ENCODE peak calls at places on chromosomes 1 and 21, in nine cellular contexts. J is endodermal cell, K is WTC11, Z is breast epithelium, N is colonic mucosa, B is kidney epithelial cell, R is OCI-LY7, L is endothelial cell, O is AG04449. Q is an unnamed sample.

GRCh38 chr1:4028139-4028501 is 128.0 kb upstream of the C1orf174 start:
- DNase-seq in J (no peak), K (no peak), Z (no peak), N (no peak), B (no peak), R (peak), L (no peak), O (no peak), Q (no peak)

GRCh38 chr1:9881838-9882249 is 28.2 kb downstream of the CTNNBIP1 start:
- DNase-seq in J (no peak), K (no peak), Z (no peak), N (no peak), B (no peak), R (no peak), L (no peak), O (no peak), Q (no peak)

GRCh38 chr1:108913105-108913948 is 36.5 kb downstream of the GPSM2 start:
- DNase-seq in J (no peak), K (no peak), Z (no peak), N (no peak), B (no peak), R (no peak), L (no peak), O (no peak), Q (no peak)

GRCh38 chr1:88763649-88764406 is 79.8 kb downstream of the PKN2 start:
- DNase-seq in J (no peak), K (no peak), Z (no peak), N (no peak), B (no peak), R (no peak), L (no peak), O (peak), Q (no peak)

GRCh38 chr1:245317253-245317652 is 162.5 kb downstream of the KIF26B start:
- DNase-seq in J (no peak), K (no peak), Z (no peak), N (no peak), B (no peak), R (no peak), L (no peak), O (no peak), Q (peak)

GRCh38 chr1:24351918-24352637 is 32.9 kb downstream of the GRHL3 start:
- DNase-seq in J (no peak), K (no peak), Z (no peak), N (no peak), B (no peak), R (no peak), L (no peak), O (no peak), Q (no peak)

GRCh38 chr1:205186191-205186590 is 25.3 kb downstream of the DSTYK start:
- DNase-seq in J (no peak), K (no peak), Z (no peak), N (no peak), B (no peak), R (no peak), L (no peak), O (no peak), Q (no peak)

GRCh38 chr1:224543453-224543852 is 72.7 kb upstream of the CNIH3 start:
- DNase-seq in J (no peak), K (no peak), Z (no peak), N (no peak), B (no peak), R (no peak), L (no peak), O (no peak), Q (no peak)

GRCh38 chr1:11600901-11601300 is 53.3 kb downstream of the FBXO2 start:
- DNase-seq in J (no peak), K (no peak), Z (no peak), N (no peak), B (no peak), R (no peak), L (no peak), O (no peak), Q (no peak)

GRCh38 chr1:53625049-53625448 is 113.9 kb downstream of the GLIS1 start:
- DNase-seq in J (no peak), K (no peak), Z (no peak), N (no peak), B (no peak), R (no peak), L (no peak), O (no peak), Q (no peak)

GRCh38 chr1:108082741-108083562 is 117.2 kb downstream of the SLC25A24 start:
- DNase-seq in J (peak), K (no peak), Z (no peak), N (no peak), B (no peak), R (no peak), L (no peak), O (no peak), Q (no peak)

GRCh38 chr1:207346562-207346912 is 25.1 kb downstream of the CD55 start:
- DNase-seq in J (no peak), K (no peak), Z (no peak), N (no peak), B (no peak), R (no peak), L (no peak), O (no peak), Q (no peak)

GRCh38 chr1:94326329-94326728 is 88.9 kb upstream of the ARHGAP29 start:
- DNase-seq in J (peak), K (no peak), Z (no peak), N (no peak), B (no peak), R (no peak), L (peak), O (no peak), Q (no peak)

GRCh38 chr1:92317836-92318493 is 19.1 kb downstream of the RPAP2 start:
- DNase-seq in J (no peak), K (no peak), Z (no peak), N (no peak), B (no peak), R (no peak), L (no peak), O (no peak), Q (no peak)

GRCh38 chr1:35851175-35851869 is 31.7 kb upstream of the AGO1 start:
- DNase-seq in J (no peak), K (no peak), Z (no peak), N (no peak), B (no peak), R (no peak), L (no peak), O (peak), Q (no peak)

GRCh38 chr1:34360574-34360973 is 183.9 kb downstream of the C1orf94 start:
- DNase-seq in J (no peak), K (no peak), Z (no peak), N (no peak), B (no peak), R (no peak), L (no peak), O (no peak), Q (no peak)

GRCh38 chr21:44710756-44711326 is 531 bp downstream of the TSPEAR start:
- DNase-seq in J (peak), K (peak), Z (no peak), N (no peak), B (no peak), R (no peak), L (no peak), O (no peak), Q (no peak)

GRCh38 chr1:101291562-101292035 is 54.8 kb downstream of the S1PR1 start:
- DNase-seq in J (peak), K (no peak), Z (peak), N (no peak), B (no peak), R (no peak), L (no peak), O (no peak), Q (no peak)

GRCh38 chr21:15227919-15228318 is 163.1 kb upstream of the NRIP1 start:
- DNase-seq in J (no peak), K (no peak), Z (no peak), N (no peak), B (no peak), R (no peak), L (no peak), O (no peak), Q (no peak)

GRCh38 chr1:93617670-93618488 is 63.8 kb downstream of the BCAR3 start:
- DNase-seq in J (peak), K (no peak), Z (no peak), N (peak), B (peak), R (no peak), L (no peak), O (no peak), Q (peak)

GRCh38 chr1:163163861-163164582 is 38.7 kb downstream of the RGS5 start:
- DNase-seq in J (no peak), K (no peak), Z (no peak), N (no peak), B (peak), R (no peak), L (no peak), O (peak), Q (no peak)

GRCh38 chr21:42595281-42596187 is 57.9 kb upstream of the PDE9A start:
- DNase-seq in J (no peak), K (no peak), Z (no peak), N (no peak), B (no peak), R (no peak), L (no peak), O (no peak), Q (no peak)

GRCh38 chr1:235953801-235954200 is 87.1 kb upstream of the LYST start:
- DNase-seq in J (no peak), K (no peak), Z (no peak), N (no peak), B (peak), R (no peak), L (no peak), O (peak), Q (no peak)

GRCh38 chr1:207873055-207873890 is 37.7 kb downstream of the CD34 start:
- DNase-seq in J (peak), K (no peak), Z (no peak), N (no peak), B (no peak), R (no peak), L (no peak), O (no peak), Q (no peak)

GRCh38 chr1:230067871-230068814 is 1.1 kb downstream of the GALNT2 start:
- DNase-seq in J (peak), K (peak), Z (peak), N (peak), B (no peak), R (peak), L (peak), O (no peak), Q (peak)

GRCh38 chr1:87436534-87436933 is 107.9 kb downstream of the LMO4 start:
- DNase-seq in J (no peak), K (no peak), Z (no peak), N (no peak), B (no peak), R (no peak), L (no peak), O (no peak), Q (no peak)

GRCh38 chr1:26277261-26277661 is 2.6 kb upstream of the SH3BGRL3 start:
- DNase-seq in J (no peak), K (no peak), Z (no peak), N (peak), B (no peak), R (no peak), L (no peak), O (no peak), Q (no peak)

GRCh38 chr1:116763116-116763786 is 9.0 kb downstream of the CD2 start:
- DNase-seq in J (no peak), K (no peak), Z (no peak), N (no peak), B (no peak), R (no peak), L (no peak), O (no peak), Q (no peak)

GRCh38 chr1:39898648-39899603 is 2.8 kb downstream of the MYCL start:
- DNase-seq in J (peak), K (peak), Z (no peak), N (peak), B (no peak), R (peak), L (peak), O (no peak), Q (peak)

GRCh38 chr21:43188181-43188580 is 19.4 kb downstream of the CRYAA start:
- DNase-seq in J (peak), K (peak), Z (peak), N (no peak), B (no peak), R (no peak), L (no peak), O (no peak), Q (no peak)

GRCh38 chr1:24902471-24902891 is 27.6 kb downstream of the RUNX3 start:
- DNase-seq in J (no peak), K (no peak), Z (peak), N (no peak), B (no peak), R (no peak), L (no peak), O (no peak), Q (no peak)

GRCh38 chr1:222165625-222166024 is 382.3 kb downstream of the HHIPL2 start:
- DNase-seq in J (no peak), K (no peak), Z (no peak), N (no peak), B (no peak), R (no peak), L (no peak), O (no peak), Q (no peak)

GRCh38 chr1:998051-998821 is 1.7 kb downstream of the HES4 start:
- DNase-seq in J (peak), K (peak), Z (no peak), N (no peak), B (no peak), R (no peak), L (peak), O (no peak), Q (peak)

GRCh38 chr1:41558761-41559171 is 74.3 kb upstream of the EDN2 start:
- DNase-seq in J (no peak), K (no peak), Z (peak), N (no peak), B (no peak), R (no peak), L (no peak), O (no peak), Q (no peak)

GRCh38 chr1:108852541-108852940 is 4.4 kb downstream of the AKNAD1 start:
- DNase-seq in J (no peak), K (no peak), Z (no peak), N (no peak), B (no peak), R (no peak), L (no peak), O (no peak), Q (no peak)

GRCh38 chr1:203172184-203173115 is 3.2 kb downstream of the MYBPH start:
- DNase-seq in J (peak), K (peak), Z (peak), N (peak), B (no peak), R (peak), L (peak), O (no peak), Q (peak)

GRCh38 chr1:10765734-10766478 is 30.5 kb downstream of the CASZ1 start:
- DNase-seq in J (no peak), K (no peak), Z (peak), N (peak), B (no peak), R (no peak), L (no peak), O (no peak), Q (no peak)

GRCh38 chr1:175499595-175500367 is 243.6 kb downstream of the TNR start:
- DNase-seq in J (no peak), K (no peak), Z (no peak), N (no peak), B (no peak), R (no peak), L (no peak), O (no peak), Q (no peak)

DNA sequence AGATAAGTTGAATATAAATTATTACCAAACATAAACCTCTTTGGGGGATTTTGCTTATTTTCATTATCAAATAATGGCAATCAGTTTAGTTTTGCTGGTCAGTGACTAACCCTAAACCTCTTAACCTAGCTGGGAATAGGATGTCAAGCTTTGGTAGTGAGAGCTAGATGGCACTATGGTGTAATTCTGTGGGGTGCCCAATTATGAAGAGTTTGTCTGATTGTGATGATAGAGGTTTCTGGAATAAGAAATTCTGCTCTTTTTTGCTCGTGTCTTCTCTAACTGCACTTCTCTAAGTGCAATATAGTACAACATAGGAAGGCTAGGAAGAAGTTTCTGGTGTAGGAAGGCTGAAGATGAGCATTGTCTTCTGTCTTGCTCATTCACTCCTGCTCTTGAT is 59.8 kb downstream of the XCL1 start:
- DNase-seq in J (no peak), K (no peak), Z (no peak), N (no peak), B (no peak), R (no peak), L (no peak), O (no peak), Q (no peak)
- TF ChIP-seq CTCF in J (peak), K (no peak), Z (no peak), N (no peak), B (peak), R (no peak), L (no peak), O (no peak), Q (no peak)

GRCh38 chr21:32368386-32368785 is 24.4 kb downstream of the URB1 start:
- DNase-seq in J (no peak), K (no peak), Z (no peak), N (no peak), B (no peak), R (no peak), L (no peak), O (no peak), Q (no peak)
- TF ChIP-seq CTCF in J (no peak), K (no peak), Z (no peak), N (no peak), B (no peak), R (no peak), L (no peak), O (no peak), Q (no peak)

DNA sequence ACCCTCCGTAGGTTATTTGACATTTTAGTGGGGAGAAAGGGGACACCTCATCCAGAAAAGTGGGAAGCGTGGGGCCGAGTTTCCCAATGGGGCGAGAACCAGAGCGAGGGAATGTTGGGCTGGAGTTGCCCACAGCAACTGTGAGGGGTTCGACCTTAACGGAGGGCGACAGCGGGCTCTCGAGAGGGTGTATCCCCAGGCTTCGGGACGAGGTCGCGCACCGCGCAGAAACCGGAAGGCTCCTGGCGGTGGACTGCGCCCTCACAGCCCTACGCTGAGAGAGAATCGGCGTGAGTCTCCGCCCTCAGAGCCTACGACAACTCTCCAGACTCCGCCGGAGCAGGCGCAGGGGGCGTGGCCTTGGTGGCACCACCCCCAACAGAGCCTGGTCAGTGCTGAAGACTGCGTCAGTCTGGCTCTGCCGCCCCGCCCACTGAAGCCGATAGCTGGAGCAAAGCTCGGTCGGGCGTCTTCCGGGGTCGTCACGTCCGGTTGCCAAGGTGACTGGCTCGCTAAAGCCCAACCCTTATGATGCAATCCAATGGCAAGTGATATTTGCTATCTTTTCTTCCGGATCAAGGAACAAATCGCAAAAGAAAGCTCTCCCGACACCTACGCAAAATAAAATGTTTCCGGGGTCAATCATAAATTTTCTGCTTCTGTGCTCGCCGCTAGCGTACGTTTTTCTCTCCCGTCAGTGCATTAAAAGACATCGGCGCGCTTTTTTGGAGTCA is at the start of gene LRIF1:
- DNase-seq in J (peak), K (peak), Z (peak), N (peak), B (peak), R (peak), L (peak), O (peak), Q (peak)
- TF ChIP-seq CTCF in J (peak), K (no peak), Z (no peak), N (peak), B (peak), R (no peak), L (peak), O (peak), Q (peak)

DNA sequence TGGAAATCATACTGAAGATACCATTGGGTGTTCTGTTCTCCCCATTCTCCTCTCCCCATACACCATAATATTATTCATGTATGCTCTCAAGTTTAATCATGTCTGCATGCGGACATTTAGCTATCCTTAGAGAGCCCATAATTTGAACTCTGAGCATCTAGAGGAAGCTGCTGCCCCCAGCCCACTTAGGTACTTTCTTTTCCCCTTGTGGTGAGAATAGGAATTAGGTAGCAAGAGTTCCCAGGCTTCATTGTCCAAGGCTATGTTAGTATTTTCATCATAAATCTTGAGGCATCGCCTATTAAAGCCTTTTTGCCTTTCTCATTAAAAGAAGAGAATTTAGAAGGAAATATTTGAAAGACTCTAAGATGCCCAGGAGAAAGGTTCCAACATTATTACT is 96.3 kb downstream of the ROR1 start:
- DNase-seq in J (no peak), K (no peak), Z (no peak), N (no peak), B (no peak), R (no peak), L (no peak), O (no peak), Q (no peak)
- TF ChIP-seq CTCF in J (peak), K (no peak), Z (no peak), N (no peak), B (no peak), R (no peak), L (no peak), O (no peak), Q (peak)

GRCh38 chr1:63190171-63190570 is 132.2 kb upstream of the FOXD3 start:
- DNase-seq in J (peak), K (no peak), Z (no peak), N (no peak), B (no peak), R (no peak), L (no peak), O (no peak), Q (no peak)

DNA sequence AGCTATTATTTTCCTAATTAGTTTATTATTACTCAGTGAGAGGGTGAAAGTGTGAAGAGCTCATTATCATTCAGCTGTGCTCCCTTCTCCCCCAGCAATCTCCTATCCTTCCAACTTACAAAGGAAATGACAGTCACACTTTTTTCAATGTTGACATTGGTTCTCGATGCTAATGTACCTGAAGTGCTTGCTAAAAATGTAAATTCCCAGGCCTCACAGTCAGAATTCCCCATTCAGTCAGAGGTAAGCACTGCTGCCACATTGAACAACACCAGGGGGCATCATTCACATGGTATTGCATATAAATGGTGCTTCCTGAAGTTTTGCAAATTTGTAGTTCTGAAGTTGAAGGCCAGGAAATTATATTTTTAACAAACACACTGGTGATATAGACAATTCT is 132.7 kb upstream of the FOXD3 start:
- DNase-seq in J (peak), K (peak), Z (no peak), N (no peak), B (no peak), R (no peak), L (no peak), O (no peak), Q (no peak)
- TF ChIP-seq CTCF in J (peak), K (peak), Z (no peak), N (no peak), B (peak), R (peak), L (peak), O (no peak), Q (no peak)

DNA sequence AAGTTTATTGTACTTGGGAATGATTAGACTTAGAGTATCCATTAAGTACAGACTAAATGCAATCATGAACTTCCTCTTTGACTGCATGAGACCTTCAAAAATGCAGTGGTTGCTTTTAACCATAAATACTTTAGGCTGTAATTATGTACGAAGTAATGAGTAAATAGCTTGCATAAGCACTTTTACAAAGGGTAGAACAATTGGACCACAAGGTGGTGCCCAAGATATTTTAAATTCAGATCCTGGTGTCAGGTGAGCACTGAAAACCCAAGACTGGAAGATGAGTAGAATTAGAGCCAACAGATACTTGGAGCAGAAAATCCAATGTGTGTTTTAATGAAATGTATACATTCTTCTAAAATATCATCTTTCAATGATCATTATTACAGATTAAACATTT is 43.4 kb upstream of the RHOU start:
- DNase-seq in J (no peak), K (no peak), Z (peak), N (peak), B (peak), R (peak), L (peak), O (no peak), Q (no peak)
- TF ChIP-seq CTCF in J (peak), K (peak), Z (peak), N (peak), B (peak), R (peak), L (peak), O (no peak), Q (peak)